ENCODE peak calls at places on chromosomes 1 and 21, in five cellular contexts. E, P, H, J and Q are unnamed samples.

GRCh38 chr1:92817137-92817697 is 14.6 kb upstream of the RPL5 start:
- ATAC-seq in J (no peak), E (no peak), P (no peak), H (peak), Q (no peak)

GRCh38 chr21:45995686-45996179 is 14.2 kb downstream of the COL6A1 start:
- ATAC-seq in H (peak), E (no peak), P (no peak), J (no peak), Q (no peak)

GRCh38 chr21:37753122-37753599 is 163.1 kb downstream of the KCNJ6 start:
- ATAC-seq in J (no peak), E (no peak), H (no peak), P (no peak), Q (no peak)

GRCh38 chr1:234427950-234428646 is 50.9 kb downstream of the TARBP1 start:
- ATAC-seq in J (no peak), P (no peak), H (no peak), E (no peak), Q (no peak)

GRCh38 chr1:93614550-93615200 is 67.0 kb downstream of the BCAR3 start:
- ATAC-seq in H (no peak), E (no peak), P (no peak), J (no peak), Q (no peak)

GRCh38 chr21:45074818-45075605 is 632 bp downstream of the ADARB1 start:
- ATAC-seq in H (peak), J (no peak), P (peak), E (peak), Q (peak)

GRCh38 chr1:12209495-12209832 is 20.4 kb upstream of the VPS13D start:
- ATAC-seq in H (no peak), P (no peak), E (no peak), J (no peak), Q (no peak)

GRCh38 chr1:110187139-110187890 is 22.8 kb upstream of the KCNC4 start:
- ATAC-seq in E (no peak), P (no peak), H (no peak), J (no peak), Q (peak)

GRCh38 chr1:8059161-8059622 is 33.1 kb upstream of the ERRFI1 start:
- ATAC-seq in J (peak), E (no peak), H (no peak), P (no peak), Q (no peak)

GRCh38 chr1:96234299-96234698 is 487.3 kb upstream of the PTBP2 start:
- ATAC-seq in H (no peak), J (peak), P (no peak), E (no peak), Q (no peak)

GRCh38 chr1:43853161-43853921 is 80.3 kb upstream of the ARTN start:
- ATAC-seq in E (peak), P (peak), H (no peak), J (peak), Q (no peak)
- TF ChIP-seq POLR2AphosphoS5 in E (no peak), P (no peak), H (no peak), J (no peak), Q (no peak)

GRCh38 chr1:59071289-59071688 is 225.6 kb upstream of the FGGY start:
- ATAC-seq in E (no peak), P (no peak), H (peak), J (no peak), Q (no peak)
- TF ChIP-seq EP300 in E (no peak), P (no peak), H (no peak), J (no peak), Q (no peak)

GRCh38 chr1:229230893-229231753 is 39.8 kb upstream of the RAB4A start:
- ATAC-seq in P (no peak), J (no peak), E (no peak), H (no peak), Q (no peak)

GRCh38 chr1:229228522-229228921 is 42.4 kb upstream of the RAB4A start:
- ATAC-seq in J (no peak), H (no peak), P (no peak), E (no peak), Q (no peak)

GRCh38 chr1:229229137-229229720 is 41.7 kb upstream of the RAB4A start:
- ATAC-seq in P (no peak), J (peak), H (no peak), E (no peak), Q (peak)

GRCh38 chr1:229230136-229230892 is 40.6 kb upstream of the RAB4A start:
- ATAC-seq in E (peak), J (no peak), H (no peak), P (peak), Q (peak)

GRCh38 chr1:229229721-229230135 is 41.2 kb upstream of the RAB4A start:
- ATAC-seq in E (peak), J (peak), H (peak), P (no peak), Q (peak)
- TF ChIP-seq POLR2AphosphoS5 in E (no peak), J (peak), H (no peak), P (no peak), Q (peak)

GRCh38 chr1:170326221-170326620 is 180.5 kb downstream of the NTMT2 start:
- ATAC-seq in H (no peak), P (no peak), E (no peak), J (no peak), Q (no peak)
- TF ChIP-seq EP300 in H (no peak), P (no peak), E (no peak), J (no peak), Q (no peak)

GRCh38 chr1:162091681-162092524 is 22.4 kb downstream of the NOS1AP start:
- ATAC-seq in E (no peak), P (no peak), J (no peak), H (peak), Q (no peak)
- TF ChIP-seq POLR2AphosphoS5 in E (no peak), P (no peak), J (no peak), H (no peak), Q (no peak)